ENCODE peak calls at places on chromosomes 1 and 21, in six cellular contexts. E is stomach; I is sigmoid colon; R is HCT116; M is transverse colon; N is CD8-positive, alpha-beta T cell. V is an unnamed sample. For H3K4me1, the result is how much of the 10 kb centered on the place peaks cover.

GRCh38 chr1:53639996-53640695 is 98.8 kb downstream of the GLIS1 start:
- DNase-seq in N (no peak), R (no peak), E (peak), I (no peak), M (no peak), V (no peak)

GRCh38 chr1:224565186-224565585 is 50.9 kb upstream of the CNIH3 start:
- DNase-seq in N (no peak), E (no peak), I (no peak), M (no peak), R (peak), V (no peak)

GRCh38 chr1:179082308-179083030 is 599 bp downstream of the TOR3A start:
- DNase-seq in M (peak), R (no peak), N (no peak), I (peak), E (peak), V (peak)

GRCh38 chr1:21966247-21967000 is 10.4 kb upstream of the CELA3B start:
- DNase-seq in N (no peak), R (no peak), M (no peak), I (peak), E (no peak), V (no peak)

GRCh38 chr1:21347072-21347581 is 56.9 kb upstream of the ECE1 start:
- DNase-seq in E (no peak), N (no peak), M (no peak), R (no peak), I (no peak), V (no peak)

GRCh38 chr21:41868062-41868710 is 11.0 kb downstream of the PRDM15 start:
- DNase-seq in E (no peak), R (no peak), N (no peak), M (peak), I (no peak), V (no peak)

GRCh38 chr1:167126317-167126716 is 32.4 kb downstream of the STYXL2 start:
- DNase-seq in R (no peak), I (no peak), M (no peak), N (no peak), E (no peak), V (no peak)

GRCh38 chr1:92194516-92194915 is 23.2 kb upstream of the C1orf146 start:
- DNase-seq in N (no peak), R (no peak), E (no peak), M (no peak), I (no peak), V (no peak)

GRCh38 chr1:205077934-205078311 is 6.3 kb downstream of the TMEM81 start:
- DNase-seq in I (no peak), M (no peak), R (no peak), N (no peak), E (no peak), V (no peak)

GRCh38 chr1:58064281-58064680 is 482.2 kb downstream of the OMA1 start:
- DNase-seq in E (no peak), R (no peak), N (no peak), M (no peak), I (no peak), V (no peak)

GRCh38 chr1:232005300-232005699 is 378.7 kb downstream of the DISC1 start:
- DNase-seq in R (no peak), I (no peak), N (no peak), M (no peak), E (no peak), V (no peak)

GRCh38 chr1:156460525-156460924 is 40.0 kb downstream of the MEF2D start:
- DNase-seq in N (no peak), E (no peak), M (no peak), R (no peak), I (no peak), V (no peak)

GRCh38 chr1:205271277-205271676 is 43.5 kb downstream of the TMCC2 start:
- DNase-seq in M (no peak), R (no peak), I (no peak), N (no peak), E (no peak), V (no peak)

GRCh38 chr1:59397459-59397858 is 100.6 kb downstream of the FGGY start:
- DNase-seq in M (no peak), N (no peak), I (no peak), R (no peak), E (no peak), V (no peak)

GRCh38 chr1:41905103-41905675 is 13.5 kb downstream of the HIVEP3 start:
- DNase-seq in N (no peak), E (no peak), I (no peak), M (no peak), R (no peak), V (no peak)

GRCh38 chr1:84103197-84103992 is 40.7 kb upstream of the PRKACB start:
- DNase-seq in N (no peak), E (no peak), M (peak), R (peak), I (peak), V (no peak)

GRCh38 chr1:72184099-72184695 is 98.1 kb downstream of the NEGR1 start:
- DNase-seq in R (no peak), I (no peak), M (no peak), E (no peak), N (no peak), V (no peak)

GRCh38 chr1:47883963-47884362 is 113.2 kb downstream of the TRABD2B start:
- DNase-seq in M (no peak), R (no peak), N (no peak), E (no peak), I (no peak), V (no peak)

GRCh38 chr1:209434066-209434465 is 149.4 kb upstream of the CAMK1G start:
- DNase-seq in E (no peak), M (no peak), I (no peak), R (no peak), N (no peak), V (no peak)

GRCh38 chr1:85134583-85135455 is 66.0 kb downstream of the SYDE2 start:
- DNase-seq in E (no peak), R (no peak), M (peak), I (no peak), N (no peak), V (no peak)

GRCh38 chr21:39082656-39083376 is 100.4 kb downstream of the PSMG1 start:
- DNase-seq in M (peak), N (no peak), E (peak), R (peak), I (no peak), V (no peak)

GRCh38 chr1:150420560-150421265 is 56.8 kb downstream of the RPRD2 start:
- DNase-seq in I (no peak), N (no peak), M (no peak), E (no peak), R (no peak), V (no peak)

GRCh38 chr21:45290948-45291612 is 3.4 kb upstream of the POFUT2 start:
- DNase-seq in I (peak), N (no peak), R (no peak), M (no peak), E (peak), V (no peak)

GRCh38 chr1:84406209-84406917 is 8.1 kb downstream of the DNASE2B start:
- DNase-seq in N (no peak), I (no peak), R (peak), E (no peak), M (peak), V (no peak)

GRCh38 chr1:56788102-56788501 is 31.1 kb downstream of the FYB2 start:
- DNase-seq in N (no peak), I (no peak), E (no peak), R (no peak), M (no peak), V (no peak)

GRCh38 chr1:67427947-67428346 is 2.3 kb downstream of the SERBP1 start:
- DNase-seq in M (no peak), N (no peak), R (no peak), I (no peak), E (no peak), V (no peak)

GRCh38 chr1:29783501-29784275 is 547.4 kb downstream of the PTPRU start:
- DNase-seq in E (no peak), I (no peak), R (no peak), N (no peak), M (no peak), V (no peak)

GRCh38 chr21:29005696-29006095 is 13.0 kb upstream of the LTN1 start:
- DNase-seq in I (no peak), E (no peak), R (no peak), N (no peak), M (no peak), V (no peak)

GRCh38 chr1:63794927-63795326 is 21.1 kb downstream of the ROR1 start:
- DNase-seq in M (no peak), E (no peak), R (no peak), I (no peak), N (no peak), V (no peak)

GRCh38 chr1:156579472-156579871 is at the start of gene TTC24:
- DNase-seq in N (no peak), R (no peak), M (no peak), I (peak), E (no peak), V (no peak)

GRCh38 chr1:15385420-15385819 is 24.3 kb upstream of the EFHD2 start:
- DNase-seq in R (no peak), E (no peak), N (no peak), M (no peak), I (no peak), V (no peak)

GRCh38 chr1:9204156-9204720 is 30.3 kb upstream of the H6PD start:
- DNase-seq in I (no peak), E (no peak), M (no peak), R (no peak), N (no peak), V (no peak)

GRCh38 chr1:32063261-32063681 is 9.5 kb upstream of the TMEM39B start:
- DNase-seq in M (no peak), N (no peak), R (peak), I (no peak), E (no peak), V (peak)

GRCh38 chr1:191675991-191676783 is 482.1 kb upstream of the RGS18 start:
- DNase-seq in I (no peak), R (no peak), M (no peak), E (no peak), N (no peak), V (no peak)

GRCh38 chr1:116489231-116489697 is 81.6 kb downstream of the CD58 start:
- DNase-seq in R (peak), N (no peak), M (peak), I (no peak), E (peak), V (no peak)

GRCh38 chr1:116256875-116257823 is 115.9 kb upstream of the ATP1A1 start:
- DNase-seq in I (no peak), R (no peak), M (peak), N (no peak), E (peak), V (no peak)

GRCh38 chr1:159752135-159752580 is 28.6 kb upstream of the DUSP23 start:
- DNase-seq in I (peak), R (no peak), N (no peak), E (no peak), M (peak), V (no peak)

GRCh38 chr1:45643978-45644377 is 20.1 kb upstream of the CCDC17 start:
- DNase-seq in I (no peak), N (no peak), E (no peak), M (peak), R (peak), V (no peak)

GRCh38 chr1:112855152-112855836 is 100.7 kb downstream of the SLC16A1 start:
- DNase-seq in E (no peak), N (no peak), M (no peak), I (no peak), R (no peak), V (no peak)
- H3K4me3 ChIP-seq in E (peak), N (no peak), M (no peak), I (no peak), R (no peak), V (no peak)

GRCh38 chr1:198651685-198652400 is 13.0 kb downstream of the PTPRC start:
- DNase-seq in N (no peak), E (no peak), M (no peak), R (no peak), I (no peak), V (no peak)

GRCh38 chr1:198649598-198650338 is 10.9 kb downstream of the PTPRC start:
- DNase-seq in R (no peak), E (no peak), M (no peak), I (no peak), N (no peak), V (no peak)

GRCh38 chr1:198650506-198650905 is 11.7 kb downstream of the PTPRC start:
- DNase-seq in N (no peak), M (no peak), I (no peak), R (no peak), E (no peak), V (no peak)

GRCh38 chr1:198647055-198647454 is 8.2 kb downstream of the PTPRC start:
- DNase-seq in M (no peak), N (no peak), R (no peak), E (no peak), I (no peak), V (no peak)

GRCh38 chr1:198648584-198648983 is 9.7 kb downstream of the PTPRC start:
- DNase-seq in M (no peak), N (no peak), I (no peak), R (no peak), E (no peak), V (no peak)
- H3K4me1 ChIP-seq in M (under half), N (half or more), I (under half), R (under half), E (under half), V (under half)

GRCh38 chr1:198287916-198288315 is 131.1 kb downstream of the NEK7 start:
- DNase-seq in I (no peak), R (no peak), M (no peak), E (no peak), N (no peak), V (no peak)

GRCh38 chr1:198295186-198295585 is 138.4 kb downstream of the NEK7 start:
- DNase-seq in N (no peak), E (no peak), M (no peak), R (no peak), I (no peak), V (no peak)

GRCh38 chr1:198290089-198290683 is 133.4 kb downstream of the NEK7 start:
- DNase-seq in I (no peak), M (no peak), R (no peak), N (no peak), E (no peak), V (no peak)

GRCh38 chr1:198291036-198291435 is 134.2 kb downstream of the NEK7 start:
- DNase-seq in R (no peak), M (no peak), N (no peak), E (no peak), I (no peak), V (no peak)

GRCh38 chr1:198291924-198292323 is 135.1 kb downstream of the NEK7 start:
- DNase-seq in M (no peak), R (no peak), N (no peak), E (no peak), I (no peak), V (no peak)
- H3K27ac ChIP-seq in M (no peak), R (no peak), N (no peak), E (no peak), I (no peak), V (no peak)

GRCh38 chr1:153680120-153680403 is 1.6 kb downstream of the NPR1 start:
- DNase-seq in I (no peak), R (no peak), M (no peak), N (no peak), E (no peak), V (no peak)
- H3K4me3 ChIP-seq in I (peak), R (no peak), M (peak), N (no peak), E (peak), V (no peak)

DNA sequence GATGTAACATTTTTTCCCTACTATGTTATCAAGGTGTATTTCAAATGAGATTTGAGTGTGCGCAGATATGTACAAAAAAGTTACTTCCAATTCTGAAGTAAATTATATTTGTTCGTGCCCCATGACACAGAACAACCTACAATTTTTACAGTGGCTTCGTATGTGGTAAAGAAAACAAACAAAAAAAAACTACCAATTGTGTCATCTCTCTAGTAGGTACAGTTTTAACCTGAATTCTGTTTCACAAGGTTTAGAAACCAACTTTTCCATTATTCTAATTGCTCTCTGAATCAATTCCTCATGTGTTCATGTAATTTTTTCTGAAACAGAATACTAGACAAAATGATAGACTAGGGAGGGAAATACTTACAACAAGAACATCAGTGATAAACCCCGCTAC is 7.4 kb downstream of the SCAF4 start:
- DNase-seq in N (no peak), M (no peak), R (no peak), I (no peak), E (no peak), V (no peak)
- H3K4me1 ChIP-seq in N (half or more), M (under half), R (under half), I (under half), E (half or more), V (under half)

GRCh38 chr1:7454052-7454815 is 316.9 kb upstream of the VAMP3 start:
- DNase-seq in M (peak), N (no peak), E (peak), I (no peak), R (no peak), V (no peak)
- H3K27ac ChIP-seq in M (no peak), N (no peak), E (no peak), I (no peak), R (no peak), V (no peak)

GRCh38 chr1:1344672-1345361 is 4.4 kb downstream of the DVL1 start:
- DNase-seq in R (peak), E (peak), N (no peak), M (peak), I (no peak), V (no peak)

GRCh38 chr1:1343811-1344421 is 5.3 kb downstream of the DVL1 start:
- DNase-seq in R (no peak), M (no peak), E (peak), N (no peak), I (no peak), V (no peak)

GRCh38 chr1:1345860-1346500 is 3.2 kb downstream of the DVL1 start:
- DNase-seq in E (no peak), M (no peak), I (no peak), R (no peak), N (no peak), V (no peak)

GRCh38 chr1:1346501-1346890 is 2.7 kb downstream of the DVL1 start:
- DNase-seq in I (no peak), E (no peak), M (no peak), R (no peak), N (no peak), V (no peak)

GRCh38 chr1:1345384-1345783 is 3.8 kb downstream of the DVL1 start:
- DNase-seq in I (no peak), R (no peak), E (no peak), N (no peak), M (no peak), V (no peak)
- H3K4me3 ChIP-seq in I (no peak), R (peak), E (no peak), N (no peak), M (no peak), V (no peak)

GRCh38 chr1:226655251-226656163 is 83.6 kb downstream of the ITPKB start:
- DNase-seq in M (no peak), I (no peak), E (no peak), N (no peak), R (no peak), V (no peak)

GRCh38 chr1:226657788-226658537 is 81.1 kb downstream of the ITPKB start:
- DNase-seq in R (no peak), I (peak), E (peak), M (no peak), N (no peak), V (no peak)

GRCh38 chr1:226654508-226655124 is 84.5 kb downstream of the ITPKB start:
- DNase-seq in I (peak), E (no peak), N (no peak), R (no peak), M (no peak), V (no peak)

GRCh38 chr1:226656601-226657277 is 82.3 kb downstream of the ITPKB start:
- DNase-seq in E (no peak), M (peak), I (no peak), R (no peak), N (peak), V (peak)

DNA sequence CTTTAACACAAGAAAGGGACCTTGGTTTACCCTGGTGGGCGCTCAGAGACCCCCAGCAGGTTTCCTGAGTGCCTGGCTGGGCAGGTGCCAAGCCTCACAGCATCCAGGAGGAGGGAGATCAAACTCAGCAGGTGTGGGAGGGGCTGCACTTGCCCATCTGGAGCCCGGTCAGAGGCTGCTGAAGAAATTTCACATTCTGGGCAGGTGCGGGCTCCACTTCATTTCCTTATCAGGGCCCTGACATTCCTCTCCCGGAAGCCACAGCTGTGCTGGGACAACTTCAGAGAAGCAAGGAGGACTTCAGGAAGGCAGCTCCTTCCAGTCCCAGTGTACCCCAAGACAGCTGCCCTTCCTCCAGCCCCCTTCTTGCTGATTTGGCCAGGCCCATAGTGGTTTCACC is 82.9 kb downstream of the ITPKB start:
- DNase-seq in M (no peak), E (peak), R (no peak), I (no peak), N (no peak), V (no peak)
- H3K4me1 ChIP-seq in M (under half), E (half or more), R (under half), I (under half), N (under half), V (under half)

GRCh38 chr1:3515774-3516480 is 61.5 kb downstream of the ARHGEF16 start:
- DNase-seq in I (no peak), E (no peak), R (no peak), N (no peak), M (no peak), V (no peak)
- H3K27ac ChIP-seq in I (no peak), E (no peak), R (no peak), N (no peak), M (no peak), V (no peak)